ENCODE peak calls at places on chromosomes 1 and 21, in eight cellular contexts. I, J, F, M, U, B, N and R are unnamed samples.

GRCh38 chr1:206472454-206472853 is 2.2 kb downstream of the IKBKE start:
- DNase-seq in F (peak), I (no peak), U (no peak), N (no peak), B (no peak), J (peak), M (peak), R (peak)

GRCh38 chr1:235650341-235651169 is 971 bp upstream of the GNG4 start:
- DNase-seq in B (no peak), M (no peak), J (peak), N (no peak), I (no peak), U (no peak), F (no peak), R (no peak)

GRCh38 chr1:235549361-235550139 is 45.3 kb upstream of the B3GALNT2 start:
- DNase-seq in I (no peak), F (no peak), M (no peak), B (no peak), N (no peak), J (no peak), U (no peak), R (no peak)

GRCh38 chr1:183079697-183080096 is 56.5 kb downstream of the LAMC1 start:
- DNase-seq in I (no peak), J (no peak), N (peak), F (no peak), B (no peak), U (no peak), M (no peak), R (no peak)

GRCh38 chr1:107057197-107058133 is 991 bp downstream of the PRMT6 start:
- DNase-seq in M (peak), F (peak), J (peak), N (peak), B (peak), U (peak), I (peak), R (peak)

GRCh38 chr21:44020551-44020950 is 8.4 kb downstream of the TRAPPC10 start:
- DNase-seq in M (no peak), F (no peak), B (no peak), J (no peak), N (no peak), U (no peak), I (no peak), R (no peak)

GRCh38 chr1:204349602-204350001 is 10.1 kb downstream of the PLEKHA6 start:
- DNase-seq in U (no peak), I (no peak), B (peak), N (no peak), J (no peak), M (no peak), F (no peak), R (no peak)

GRCh38 chr1:181089017-181089776 is 697 bp downstream of the IER5 start:
- DNase-seq in U (peak), I (peak), N (no peak), J (no peak), B (no peak), M (no peak), F (peak), R (no peak)

GRCh38 chr1:223515416-223515815 is 122.2 kb downstream of the CCDC185 start:
- DNase-seq in J (no peak), M (no peak), B (no peak), F (peak), U (no peak), I (no peak), N (no peak), R (no peak)

GRCh38 chr1:111441573-111442192 is 7.4 kb downstream of the WDR77 start:
- DNase-seq in B (no peak), U (peak), I (no peak), N (no peak), M (peak), F (peak), J (no peak), R (peak)

GRCh38 chr1:167922611-167923074 is 8.7 kb upstream of the ADCY10 start:
- DNase-seq in U (no peak), M (no peak), B (peak), I (no peak), F (no peak), N (peak), J (no peak), R (no peak)

GRCh38 chr1:39407496-39407888 is 83.9 kb upstream of the BMP8A start:
- DNase-seq in F (no peak), I (no peak), M (no peak), U (no peak), B (no peak), N (no peak), J (no peak), R (no peak)

GRCh38 chr1:58837886-58838285 is 54.0 kb upstream of the JUN start:
- DNase-seq in U (no peak), M (no peak), N (no peak), F (no peak), B (no peak), I (no peak), J (no peak), R (no peak)

GRCh38 chr21:27819299-27819698 is 852.4 kb upstream of the ADAMTS5 start:
- DNase-seq in N (no peak), I (no peak), M (no peak), F (no peak), J (no peak), U (no peak), B (no peak), R (no peak)

GRCh38 chr1:92168657-92169056 is 49.1 kb upstream of the C1orf146 start:
- DNase-seq in M (no peak), F (no peak), B (no peak), I (no peak), J (no peak), N (no peak), U (no peak), R (no peak)

GRCh38 chr21:46119565-46120271 is 21.8 kb downstream of the COL6A2 start:
- DNase-seq in U (no peak), I (peak), J (peak), F (no peak), N (no peak), B (no peak), M (no peak), R (no peak)

GRCh38 chr1:174721246-174721645 is 273.5 kb downstream of the GPR52 start:
- DNase-seq in F (no peak), J (no peak), M (no peak), N (no peak), I (no peak), B (no peak), U (no peak), R (no peak)